ENCODE peak calls at places on chromosomes 4 and X, in five cellular contexts. A is A549, F is GM23338, C is colonic mucosa, E is IMR-90. J is an unnamed sample.

GRCh38 chr4:119244832-119245231 is 32.3 kb downstream of the USP53 start:
- DNase-seq in A (no peak), F (no peak), C (no peak), E (no peak), J (no peak)

GRCh38 chrX:108131471-108131870 is 39.9 kb downstream of the ATG4A start:
- DNase-seq in A (peak), F (no peak), C (no peak), E (peak), J (no peak)

GRCh38 chrX:104137496-104137895 is 19.3 kb downstream of the SLC25A53 start:
- DNase-seq in A (no peak), F (peak), C (no peak), E (no peak), J (no peak)

GRCh38 chrX:39335447-39336235 is 534.4 kb downstream of the MID1IP1 start:
- DNase-seq in A (no peak), F (no peak), C (peak), E (no peak), J (no peak)

GRCh38 chr4:48175328-48175727 is 41.3 kb upstream of the TXK start:
- DNase-seq in A (no peak), F (peak), C (no peak), E (no peak), J (no peak)

GRCh38 chr4:98793658-98794057 is 135.2 kb upstream of the TSPAN5 start:
- DNase-seq in A (no peak), F (no peak), C (no peak), E (no peak), J (no peak)

GRCh38 chrX:104359124-104359523 is 104.4 kb upstream of the ESX1 start:
- DNase-seq in A (no peak), F (no peak), C (no peak), E (no peak), J (no peak)

GRCh38 chr4:3470244-3471097 is 7.4 kb downstream of the DOK7 start:
- DNase-seq in A (no peak), F (no peak), C (peak), E (peak), J (no peak)

GRCh38 chr4:80138556-80139538 is 58.5 kb upstream of the PRDM8 start:
- DNase-seq in A (no peak), F (no peak), C (no peak), E (peak), J (no peak)

GRCh38 chr4:91111556-91111955 is 984.4 kb downstream of the CCSER1 start:
- DNase-seq in A (no peak), F (no peak), C (no peak), E (no peak), J (no peak)

GRCh38 chrX:115494133-115494532 is 66.8 kb upstream of the PLS3 start:
- DNase-seq in A (no peak), F (no peak), C (no peak), E (peak), J (no peak)

DNA sequence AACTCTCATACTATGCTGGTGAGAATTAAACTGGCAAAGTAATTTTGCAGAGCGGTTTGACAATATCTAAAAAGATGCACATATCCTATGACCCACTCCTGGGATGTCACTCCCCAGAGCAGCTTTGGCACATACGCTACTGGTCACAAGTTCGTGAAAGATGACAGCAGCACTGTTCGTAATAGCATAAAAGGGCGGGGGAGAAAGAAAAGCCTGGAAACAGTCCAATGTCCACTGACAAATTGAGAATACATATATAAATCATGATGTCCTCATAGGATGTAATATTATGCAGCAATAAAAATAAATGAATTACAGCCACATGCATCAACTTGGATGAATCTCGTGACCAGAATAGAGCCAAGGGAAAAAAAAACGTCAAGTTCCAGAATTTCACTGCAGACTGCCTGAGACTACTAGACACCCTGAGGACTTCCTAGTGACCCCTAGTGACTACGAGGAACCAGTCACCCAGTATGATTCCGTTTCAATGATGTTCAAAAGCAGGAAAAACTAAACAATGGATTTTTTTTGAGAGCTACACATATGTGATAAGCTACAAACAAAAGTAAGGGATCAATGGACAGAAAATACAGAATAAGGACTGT is 1.8 kb downstream of the PCSK1N start:
- DNase-seq in A (peak), F (no peak), C (no peak), E (no peak), J (no peak)
- TF ChIP-seq CTCF in A (peak), F (peak), C (no peak), E (no peak), J (no peak)

GRCh38 chr4:153530996-153531375 is 64.8 kb downstream of the TMEM131L start:
- DNase-seq in A (no peak), F (no peak), C (no peak), E (no peak), J (no peak)
- TF ChIP-seq CTCF in A (no peak), F (peak), C (no peak), E (peak), J (no peak)

GRCh38 chrX:40542972-40543371 is 37.8 kb upstream of the ATP6AP2 start:
- DNase-seq in A (no peak), F (no peak), C (no peak), E (no peak), J (no peak)

GRCh38 chrX:40543661-40544328 is 37.0 kb upstream of the ATP6AP2 start:
- DNase-seq in A (no peak), F (peak), C (no peak), E (peak), J (no peak)

GRCh38 chrX:40550069-40550468 is 30.7 kb upstream of the ATP6AP2 start:
- DNase-seq in A (no peak), F (no peak), C (no peak), E (no peak), J (no peak)

GRCh38 chrX:40544343-40545250 is 36.2 kb upstream of the ATP6AP2 start:
- DNase-seq in A (no peak), F (no peak), C (no peak), E (peak), J (no peak)

DNA sequence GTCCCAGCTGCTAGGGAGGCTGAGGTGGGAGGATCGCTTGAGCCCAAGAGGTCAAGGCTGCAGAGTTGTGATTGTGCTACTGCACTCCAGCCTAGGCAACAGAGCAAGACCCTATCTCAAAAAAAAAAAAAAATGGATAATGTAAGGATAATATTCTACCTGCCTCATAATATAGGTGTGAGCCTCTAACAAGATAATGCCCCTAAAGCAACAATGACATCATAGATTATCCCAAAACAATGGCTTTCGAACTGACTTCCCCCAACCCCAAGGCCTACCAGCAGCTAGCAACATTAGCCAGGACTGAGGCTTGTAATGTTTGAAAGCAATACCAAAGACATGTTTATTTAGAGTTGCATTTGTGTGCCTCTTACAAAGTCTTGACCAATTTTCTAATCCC is 33.9 kb upstream of the ATP6AP2 start:
- DNase-seq in A (no peak), F (no peak), C (no peak), E (no peak), J (no peak)
- TF ChIP-seq CTCF in A (no peak), F (no peak), C (no peak), E (no peak), J (no peak)

GRCh38 chr4:103498161-103499070 is 221.4 kb downstream of the TACR3 start:
- DNase-seq in A (no peak), F (no peak), C (no peak), E (peak), J (no peak)

GRCh38 chr4:103497692-103498091 is 222.1 kb downstream of the TACR3 start:
- DNase-seq in A (no peak), F (no peak), C (no peak), E (no peak), J (no peak)

GRCh38 chr4:103496800-103497199 is 223.0 kb downstream of the TACR3 start:
- DNase-seq in A (no peak), F (no peak), C (no peak), E (no peak), J (no peak)

GRCh38 chr4:103493450-103494159 is 226.2 kb downstream of the TACR3 start:
- DNase-seq in A (no peak), F (no peak), C (no peak), E (no peak), J (no peak)

DNA sequence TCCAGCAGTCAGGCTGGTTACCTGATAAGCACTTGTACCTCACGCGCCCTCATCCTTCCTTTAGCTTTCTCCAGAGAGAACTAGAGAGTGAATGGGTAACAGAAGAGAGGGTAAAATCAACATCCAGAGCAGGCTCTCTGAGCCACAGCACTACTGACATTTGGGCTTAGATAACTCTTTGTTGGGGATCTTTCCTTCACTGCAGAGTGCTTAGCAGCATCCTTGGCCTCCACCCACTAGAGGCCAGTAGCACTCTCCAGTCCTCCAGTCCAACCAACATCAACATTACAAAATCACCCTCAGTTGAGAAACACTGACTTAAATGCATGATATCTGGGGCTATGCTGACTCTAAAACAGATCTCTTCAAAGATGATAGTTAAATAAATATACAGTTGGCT is 220.7 kb downstream of the TACR3 start:
- DNase-seq in A (no peak), F (peak), C (no peak), E (no peak), J (no peak)
- TF ChIP-seq CTCF in A (no peak), F (peak), C (no peak), E (no peak), J (no peak)

GRCh38 chr4:100117749-100118148 is 72.5 kb downstream of the DDIT4L start:
- DNase-seq in A (no peak), F (no peak), C (no peak), E (no peak), J (no peak)
- TF ChIP-seq CTCF in A (no peak), F (peak), C (no peak), E (peak), J (no peak)

GRCh38 chr4:173235050-173235449 is 66.4 kb downstream of the GALNT7 start:
- DNase-seq in A (no peak), F (no peak), C (no peak), E (no peak), J (no peak)

GRCh38 chr4:173227753-173228152 is 59.1 kb downstream of the GALNT7 start:
- DNase-seq in A (no peak), F (no peak), C (no peak), E (no peak), J (no peak)

GRCh38 chr4:173237152-173237551 is 68.5 kb downstream of the GALNT7 start:
- DNase-seq in A (no peak), F (no peak), C (no peak), E (no peak), J (no peak)

GRCh38 chr4:173230077-173230476 is 61.5 kb downstream of the GALNT7 start:
- DNase-seq in A (no peak), F (no peak), C (no peak), E (no peak), J (no peak)

GRCh38 chr4:173231916-173232315 is 63.3 kb downstream of the GALNT7 start:
- DNase-seq in A (no peak), F (no peak), C (no peak), E (peak), J (no peak)
- TF ChIP-seq CTCF in A (peak), F (peak), C (no peak), E (peak), J (peak)

J was measured in osteocyte.